ENCODE peak calls at places on chromosome 15, in six cellular contexts. S, R, A, Q, C and N are unnamed samples.
A peak's percentile ranks its signal among the peaks of the same experiment; 100 is the strongest.

GRCh38 chr15:47552978-47553608 is 164.2 kb upstream of the SEMA6D start:
- DNase-seq in S (peak; percentile 65), R (no peak), A (no peak), Q (no peak), C (no peak), N (no peak)

GRCh38 chr15:72902245-72902928 is 118.8 kb upstream of the ADPGK start:
- DNase-seq in S (peak; percentile 14), R (peak; percentile 89), A (no peak), Q (no peak), C (peak; percentile 41), N (peak; percentile 52)

GRCh38 chr15:32718082-32718821 is 448 bp downstream of the GREM1 start:
- DNase-seq in S (peak; percentile 17), R (peak; percentile 72), A (no peak), Q (peak; percentile 72), C (no peak), N (no peak)

GRCh38 chr15:59191855-59192237 is 14.8 kb upstream of the LDHAL6B start:
- DNase-seq in S (no peak), R (no peak), A (no peak), Q (no peak), C (no peak), N (no peak)

GRCh38 chr15:44726136-44726535 is 10.2 kb upstream of the TRIM69 start:
- DNase-seq in S (no peak), R (no peak), A (no peak), Q (no peak), C (no peak), N (no peak)

GRCh38 chr15:23395030-23395692 is 40.6 kb downstream of the GOLGA8S start:
- DNase-seq in S (no peak), R (no peak), A (peak; percentile 37), Q (no peak), C (no peak), N (no peak)

GRCh38 chr15:81163961-81164800 is 30.1 kb downstream of the CFAP161 start:
- DNase-seq in S (no peak), R (no peak), A (no peak), Q (no peak), C (no peak), N (no peak)

GRCh38 chr15:59147666-59148065 is 42.7 kb downstream of the CCNB2 start:
- DNase-seq in S (no peak), R (no peak), A (no peak), Q (no peak), C (no peak), N (no peak)

GRCh38 chr15:59339252-59339672 is 33.4 kb downstream of the MYO1E start:
- DNase-seq in S (no peak), R (no peak), A (no peak), Q (no peak), C (no peak), N (no peak)

GRCh38 chr15:78205856-78206255 is 28.5 kb downstream of the ACSBG1 start:
- DNase-seq in S (no peak), R (no peak), A (no peak), Q (no peak), C (no peak), N (peak; percentile 30)

GRCh38 chr15:70267306-70267705 is 169.6 kb upstream of the TLE3 start:
- DNase-seq in S (no peak), R (no peak), A (no peak), Q (no peak), C (no peak), N (no peak)

GRCh38 chr15:70267879-70268278 is 170.2 kb upstream of the TLE3 start:
- DNase-seq in S (no peak), R (no peak), A (no peak), Q (no peak), C (no peak), N (no peak)

GRCh38 chr15:70269991-70270751 is 172.5 kb upstream of the TLE3 start:
- DNase-seq in S (peak; percentile 19), R (no peak), A (no peak), Q (no peak), C (no peak), N (no peak)

GRCh38 chr15:70269331-70269911 is 171.7 kb upstream of the TLE3 start:
- DNase-seq in S (no peak), R (no peak), A (no peak), Q (no peak), C (no peak), N (no peak)

DNA sequence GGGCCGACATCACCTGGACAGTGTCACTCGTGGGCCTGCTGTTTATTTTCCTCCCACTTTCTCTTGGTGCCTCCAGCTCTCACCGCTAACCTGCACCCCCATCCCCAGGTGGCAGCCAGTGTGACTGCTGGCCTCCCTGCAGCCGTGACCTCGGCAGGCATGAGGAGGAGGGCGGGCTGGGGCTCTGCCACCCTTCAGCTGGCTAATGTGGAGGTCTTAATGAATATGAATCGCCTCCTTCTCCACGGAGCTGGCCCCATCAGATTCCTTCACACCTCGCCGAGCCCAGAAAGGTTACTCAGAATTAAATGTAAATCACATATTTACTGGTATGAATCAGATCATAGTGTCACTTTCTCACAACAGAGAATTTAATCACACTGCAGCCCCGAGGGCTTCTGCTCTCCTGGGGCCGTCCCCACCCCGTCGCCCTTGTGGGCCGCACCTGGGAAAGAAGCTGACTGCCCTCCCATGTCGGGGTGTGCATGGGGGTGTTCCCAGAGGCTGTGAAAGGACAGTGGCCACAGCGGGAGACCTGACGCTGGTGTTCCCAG is 171.1 kb upstream of the TLE3 start:
- DNase-seq in S (no peak), R (no peak), A (no peak), Q (no peak), C (no peak), N (no peak)
- H3K27ac ChIP-seq in S (no peak overlapping the region), R (no peak overlapping the region), A (no peak overlapping the region), Q (no peak overlapping the region), C (no peak overlapping the region), N (no peak overlapping the region)

GRCh38 chr15:34161329-34161953 is 48.5 kb downstream of the KATNBL1 start:
- DNase-seq in S (no peak), R (no peak), A (no peak), Q (no peak), C (no peak), N (no peak)
- H3K4me3 ChIP-seq in S (no peak overlapping the region), R (no peak overlapping the region), A (no peak overlapping the region), Q (no peak overlapping the region), C (no peak overlapping the region), N (no peak overlapping the region)

GRCh38 chr15:71249986-71250385 is 134.7 kb downstream of the THSD4 start:
- DNase-seq in S (no peak), R (no peak), A (no peak), Q (no peak), C (no peak), N (no peak)

GRCh38 chr15:71250936-71251468 is 135.7 kb downstream of the THSD4 start:
- DNase-seq in S (no peak), R (no peak), A (no peak), Q (peak; percentile 10), C (no peak), N (no peak)

GRCh38 chr15:71251548-71252035 is 136.3 kb downstream of the THSD4 start:
- DNase-seq in S (no peak), R (no peak), A (no peak), Q (peak; percentile 57), C (no peak), N (no peak)

GRCh38 chr15:71254503-71254902 is 139.2 kb downstream of the THSD4 start:
- DNase-seq in S (no peak), R (no peak), A (no peak), Q (no peak), C (no peak), N (no peak)

DNA sequence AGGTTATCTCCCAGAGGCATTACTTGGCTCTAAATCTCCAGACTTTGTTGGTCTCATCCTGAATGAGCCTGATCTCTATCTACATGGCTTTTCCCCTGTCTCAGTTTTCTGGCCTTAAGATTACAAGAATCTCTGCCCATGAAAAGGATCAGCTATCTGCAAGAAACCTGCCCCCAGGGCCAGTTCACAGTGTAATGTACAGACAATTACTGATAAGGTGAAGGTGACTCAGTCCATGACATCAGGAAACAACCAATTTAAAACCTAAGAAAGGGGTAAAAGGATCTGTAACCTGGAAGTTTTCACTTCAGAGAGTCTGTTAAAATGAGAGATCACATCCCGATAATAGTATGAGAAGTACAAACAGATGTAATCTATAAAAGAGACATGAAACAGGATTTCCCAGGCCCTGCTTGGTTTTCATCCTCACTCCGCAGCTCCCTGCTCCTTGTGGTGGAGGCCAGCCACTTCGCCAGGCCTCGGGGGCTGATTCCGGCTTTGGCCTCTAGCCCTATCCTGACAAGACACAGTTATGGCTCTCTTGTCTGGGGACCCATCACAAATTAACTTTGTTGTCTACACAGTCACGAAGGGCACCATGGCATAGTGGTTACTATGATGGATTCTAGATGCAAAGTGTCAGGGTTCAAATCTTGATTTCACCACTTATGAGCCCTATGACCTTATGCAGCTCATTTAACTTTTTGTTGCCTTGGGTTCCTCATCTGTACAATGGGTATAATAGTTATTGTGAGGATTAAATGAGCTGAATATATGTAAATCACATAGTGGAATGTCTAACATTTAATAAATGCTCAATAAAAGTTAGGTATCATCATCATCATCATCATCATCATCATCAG is 137.0 kb downstream of the THSD4 start:
- DNase-seq in S (no peak), R (no peak), A (no peak), Q (peak; percentile 62), C (no peak), N (no peak)
- H3K27me3 ChIP-seq in S (no peaks in the 10 kb centered on the region), R (no peaks in the 10 kb centered on the region), A (no peaks in the 10 kb centered on the region), Q (no peaks in the 10 kb centered on the region), C (no peaks in the 10 kb centered on the region), N (no peaks in the 10 kb centered on the region)

GRCh38 chr15:51754267-51754666 is 2.9 kb downstream of the TMOD2 start:
- DNase-seq in S (no peak), R (no peak), A (no peak), Q (no peak), C (no peak), N (no peak)

GRCh38 chr15:51750942-51751686 is at the start of gene TMOD2:
- DNase-seq in S (peak; percentile 49), R (peak; percentile 81), A (peak; percentile 83), Q (peak; percentile 89), C (no peak), N (peak; percentile 70)

GRCh38 chr15:51750186-51750585 is 1.2 kb upstream of the TMOD2 start:
- DNase-seq in S (no peak), R (no peak), A (no peak), Q (no peak), C (no peak), N (no peak)

GRCh38 chr15:51752918-51753317 is 1.5 kb downstream of the TMOD2 start:
- DNase-seq in S (no peak), R (no peak), A (no peak), Q (no peak), C (no peak), N (no peak)

DNA sequence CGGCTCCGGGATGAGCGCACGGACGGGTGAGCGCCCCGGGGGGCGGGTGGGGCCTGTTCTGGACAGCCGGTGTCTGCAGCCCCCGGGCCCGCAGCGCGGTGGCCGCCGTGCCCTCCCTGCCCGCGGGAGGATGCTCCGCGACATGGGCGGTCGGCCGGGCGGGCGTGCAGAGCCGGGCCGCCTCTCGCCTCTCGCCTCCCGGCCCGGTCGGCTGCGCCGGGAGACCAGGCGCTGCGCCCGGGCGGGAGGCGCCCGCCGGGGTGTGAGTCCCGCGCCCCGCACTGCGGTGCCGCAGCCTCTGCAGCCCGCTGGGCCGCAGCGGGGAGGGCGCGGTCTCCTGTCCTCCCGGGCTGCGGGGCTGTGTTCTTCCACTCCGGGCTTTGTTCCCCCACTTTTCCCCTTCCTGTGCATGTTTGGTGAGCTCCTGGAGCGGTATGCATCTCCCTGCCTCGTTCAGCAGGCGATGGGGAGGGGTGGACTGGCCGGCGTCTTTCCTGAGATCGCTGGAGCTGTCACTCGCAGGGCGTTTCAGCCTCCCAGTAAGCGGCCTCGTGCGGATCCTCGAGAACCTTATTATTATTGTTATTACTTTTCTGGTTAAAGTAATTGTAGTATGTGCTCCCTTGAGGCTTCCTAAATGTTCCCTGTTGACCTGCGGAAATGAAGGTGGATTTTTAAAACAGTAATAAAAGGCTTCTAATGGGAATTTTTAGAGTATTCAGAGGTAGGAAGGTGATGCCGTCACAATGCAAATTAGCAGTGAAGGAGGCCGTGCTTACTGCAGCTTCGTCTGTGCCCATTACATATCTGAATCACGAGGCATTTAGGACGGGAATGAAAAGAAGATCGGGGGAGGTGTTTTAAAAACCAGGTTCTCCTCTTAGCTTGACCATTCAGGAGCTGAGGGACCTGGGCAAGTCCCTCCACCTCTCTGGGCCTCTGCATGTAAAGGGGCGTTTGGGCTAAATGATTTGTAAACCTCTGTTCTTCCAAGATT is 588 bp downstream of the TMOD2 start:
- DNase-seq in S (peak; percentile 30), R (peak; percentile 78), A (peak; percentile 67), Q (peak; percentile 34), C (no peak), N (peak; percentile 60)
- H3K27ac ChIP-seq in S (peak overlapping the region; percentile 83), R (no peak overlapping the region), A (no peak overlapping the region), Q (peak overlapping the region; percentile 60), C (no peak overlapping the region), N (peak overlapping the region; percentile 62)